ENCODE peak calls at places on chromosome 7, in eight cellular contexts. Y, H, B, V, E, C, L and K are unnamed samples.

GRCh38 chr7:29371472-29371871 is 176.9 kb downstream of the CHN2 start:
- DNase-seq in Y (no peak), H (no peak), B (no peak), V (no peak), E (no peak), C (no peak), L (no peak), K (no peak)

GRCh38 chr7:151665363-151665762 is 145.7 kb upstream of the RHEB start:
- DNase-seq in Y (no peak), H (no peak), B (no peak), V (no peak), E (no peak), C (no peak), L (peak; percentile 73), K (peak; percentile 54)

GRCh38 chr7:77382532-77382931 is 33.6 kb downstream of the GSAP start:
- DNase-seq in Y (no peak), H (no peak), B (no peak), V (no peak), E (no peak), C (no peak), L (no peak), K (no peak)

GRCh38 chr7:37645276-37646040 is 38.1 kb upstream of the GPR141 start:
- DNase-seq in Y (no peak), H (no peak), B (no peak), V (no peak), E (peak; percentile 23), C (no peak), L (no peak), K (no peak)

GRCh38 chr7:50627824-50628361 is 62.7 kb upstream of the DDC start:
- DNase-seq in Y (no peak), H (no peak), B (no peak), V (no peak), E (no peak), C (no peak), L (no peak), K (no peak)

GRCh38 chr7:154899893-154900292 is 103.0 kb downstream of the PAXIP1 start:
- DNase-seq in Y (no peak), H (no peak), B (no peak), V (no peak), E (no peak), C (no peak), L (no peak), K (no peak)

GRCh38 chr7:105387621-105388372 is 924 bp downstream of the SRPK2 start:
- DNase-seq in Y (peak; percentile 31), H (peak; percentile 55), B (peak; percentile 78), V (peak; percentile 57), E (peak; percentile 65), C (no peak), L (peak; percentile 72), K (peak; percentile 76)

GRCh38 chr7:133820584-133820983 is 306.6 kb upstream of the LRGUK start:
- DNase-seq in Y (no peak), H (no peak), B (no peak), V (no peak), E (no peak), C (no peak), L (no peak), K (no peak)

GRCh38 chr7:124031919-124032318 is 948 bp downstream of the TMEM229A start:
- DNase-seq in Y (no peak), H (no peak), B (peak; percentile 10), V (no peak), E (peak; percentile 25), C (no peak), L (peak; percentile 4), K (no peak)

GRCh38 chr7:15647309-15647708 is 39.2 kb downstream of the MEOX2 start:
- DNase-seq in Y (no peak), H (no peak), B (no peak), V (no peak), E (no peak), C (no peak), L (no peak), K (no peak)

GRCh38 chr7:25347360-25347759 is 119.1 kb upstream of the NPVF start:
- DNase-seq in Y (no peak), H (no peak), B (no peak), V (no peak), E (no peak), C (no peak), L (no peak), K (no peak)

GRCh38 chr7:69800495-69800894 is 202.2 kb downstream of the AUTS2 start:
- DNase-seq in Y (no peak), H (no peak), B (no peak), V (no peak), E (no peak), C (peak; percentile 24), L (no peak), K (peak; percentile 61)

GRCh38 chr7:51035696-51036095 is 253.0 kb upstream of the GRB10 start:
- DNase-seq in Y (no peak), H (no peak), B (no peak), V (no peak), E (no peak), C (no peak), L (peak; percentile 59), K (no peak)

GRCh38 chr7:92432299-92432946 is 14.9 kb upstream of the GATAD1 start:
- DNase-seq in Y (no peak), H (no peak), B (no peak), V (no peak), E (no peak), C (no peak), L (no peak), K (no peak)

GRCh38 chr7:51121945-51122425 is 194.6 kb downstream of the COBL start:
- DNase-seq in Y (no peak), H (no peak), B (no peak), V (no peak), E (peak; percentile 34), C (no peak), L (no peak), K (peak; percentile 27)

GRCh38 chr7:45682836-45683555 is 108.8 kb downstream of the ADCY1 start:
- DNase-seq in Y (no peak), H (no peak), B (peak; percentile 8), V (no peak), E (no peak), C (no peak), L (peak; percentile 20), K (no peak)

GRCh38 chr7:7576344-7576743 is 9.7 kb downstream of the MIOS start:
- DNase-seq in Y (no peak), H (no peak), B (no peak), V (no peak), E (peak; percentile 25), C (no peak), L (no peak), K (no peak)

GRCh38 chr7:130303127-130303526 is 10.2 kb downstream of the CPA4 start:
- DNase-seq in Y (no peak), H (no peak), B (no peak), V (no peak), E (no peak), C (no peak), L (no peak), K (no peak)

GRCh38 chr7:159113056-159113455 is 31.6 kb downstream of the VIPR2 start:
- DNase-seq in Y (no peak), H (no peak), B (no peak), V (no peak), E (no peak), C (no peak), L (no peak), K (no peak)

GRCh38 chr7:100159099-100159623 is 638 bp upstream of the TRAPPC14 start:
- DNase-seq in Y (no peak), H (no peak), B (no peak), V (no peak), E (no peak), C (no peak), L (no peak), K (no peak)

GRCh38 chr7:47302560-47302959 is 279.4 kb downstream of the TNS3 start:
- DNase-seq in Y (no peak), H (no peak), B (no peak), V (no peak), E (no peak), C (no peak), L (no peak), K (no peak)

GRCh38 chr7:150983893-150984368 is 5.8 kb upstream of the KCNH2 start:
- DNase-seq in Y (no peak), H (no peak), B (no peak), V (no peak), E (peak; percentile 57), C (peak; percentile 50), L (no peak), K (no peak)

GRCh38 chr7:94041529-94041928 is 37.4 kb upstream of the BET1 start:
- DNase-seq in Y (no peak), H (no peak), B (no peak), V (no peak), E (no peak), C (no peak), L (no peak), K (no peak)

GRCh38 chr7:27424749-27425148 is 182.1 kb downstream of the EVX1 start:
- DNase-seq in Y (no peak), H (no peak), B (no peak), V (no peak), E (no peak), C (peak; percentile 91), L (no peak), K (no peak)

GRCh38 chr7:100655908-100656674 is at the start of gene ACTL6B:
- DNase-seq in Y (peak; percentile 57), H (peak; percentile 68), B (peak; percentile 55), V (peak; percentile 87), E (peak; percentile 74), C (no peak), L (peak; percentile 91), K (peak; percentile 31)